ENCODE peak calls at places on chromosomes 6 and 20, in eight cellular contexts. C, E, S, K, F, Z, J and H are unnamed samples.

GRCh38 chr20:58669287-58670006 is 18.4 kb downstream of the STX16 start:
- DNase-seq in C (peak; percentile 55), E (no peak), S (no peak), K (no peak), F (no peak), Z (no peak), J (no peak), H (no peak)

GRCh38 chr20:36628076-36628475 is 17.9 kb downstream of the SLA2 start:
- DNase-seq in C (no peak), E (no peak), S (peak; percentile 41), K (peak; percentile 69), F (no peak), Z (no peak), J (no peak), H (no peak)

GRCh38 chr6:11085758-11086435 is 7.7 kb upstream of the SMIM13 start:
- DNase-seq in C (no peak), E (no peak), S (peak; percentile 79), K (no peak), F (no peak), Z (no peak), J (no peak), H (no peak)

GRCh38 chr6:153980176-153980575 is 58.9 kb upstream of the OPRM1 start:
- DNase-seq in C (no peak), E (no peak), S (no peak), K (no peak), F (no peak), Z (no peak), J (no peak), H (no peak)

GRCh38 chr20:43325926-43326325 is 131.8 kb upstream of the SRSF6 start:
- DNase-seq in C (no peak), E (no peak), S (no peak), K (no peak), F (no peak), Z (no peak), J (no peak), H (no peak)

GRCh38 chr6:144158133-144158532 is 7.8 kb downstream of the STX11 start:
- DNase-seq in C (no peak), E (peak; percentile 83), S (peak; percentile 88), K (no peak), F (no peak), Z (no peak), J (no peak), H (no peak)

GRCh38 chr20:35695245-35695749 is 3.9 kb downstream of the NFS1 start:
- DNase-seq in C (no peak), E (no peak), S (no peak), K (no peak), F (no peak), Z (no peak), J (no peak), H (no peak)

GRCh38 chr6:35031611-35032529 is 109.3 kb downstream of the TCP11 start:
- DNase-seq in C (no peak), E (no peak), S (no peak), K (peak; percentile 42), F (no peak), Z (no peak), J (peak; percentile 39), H (no peak)

GRCh38 chr6:151475653-151476523 is 17.9 kb upstream of the CCDC170 start:
- DNase-seq in C (no peak), E (no peak), S (peak; percentile 59), K (peak; percentile 66), F (peak; percentile 38), Z (peak; percentile 6), J (peak; percentile 51), H (no peak)

GRCh38 chr6:138724015-138724414 is 49.6 kb upstream of the CCDC28A start:
- DNase-seq in C (no peak), E (no peak), S (no peak), K (peak; percentile 34), F (peak; percentile 22), Z (no peak), J (no peak), H (no peak)

GRCh38 chr6:142474446-142475289 is 172.9 kb downstream of the ADGRG6 start:
- DNase-seq in C (peak; percentile 14), E (peak; percentile 23), S (peak; percentile 76), K (peak; percentile 68), F (peak; percentile 22), Z (peak; percentile 49), J (peak; percentile 59), H (peak; percentile 4)

GRCh38 chr20:22106308-22106938 is 401.0 kb downstream of the PAX1 start:
- DNase-seq in C (no peak), E (no peak), S (no peak), K (peak; percentile 52), F (peak; percentile 24), Z (peak; percentile 7), J (no peak), H (no peak)

GRCh38 chr20:45128066-45128465 is 3.8 kb upstream of the WFDC12 start:
- DNase-seq in C (no peak), E (no peak), S (no peak), K (no peak), F (no peak), Z (no peak), J (no peak), H (no peak)

GRCh38 chr20:9949563-9949962 is 85.2 kb upstream of the ANKEF1 start:
- DNase-seq in C (no peak), E (no peak), S (no peak), K (no peak), F (no peak), Z (no peak), J (no peak), H (no peak)

GRCh38 chr20:32582659-32583580 is 2.2 kb downstream of the NOL4L start:
- DNase-seq in C (no peak), E (no peak), S (no peak), K (peak; percentile 75), F (peak; percentile 43), Z (peak; percentile 41), J (peak; percentile 71), H (no peak)